ENCODE peak calls at places on chromosomes 13 and 19, in nine cellular contexts. O, M, H, Q, Z, D, A, N and C are unnamed samples.

GRCh38 chr13:113441661-113442060 is 11.6 kb downstream of the ADPRHL1 start:
- DNase-seq in O (no peak), M (no peak), H (no peak), Q (no peak), Z (no peak), D (no peak), A (no peak), N (no peak), C (no peak)

GRCh38 chr13:101202590-101202989 is 213.7 kb downstream of the NALCN start:
- DNase-seq in O (no peak), M (no peak), H (no peak), Q (no peak), Z (no peak), D (no peak), A (no peak), N (no peak), C (no peak)

GRCh38 chr13:110154370-110155031 is 152.5 kb downstream of the COL4A1 start:
- DNase-seq in O (no peak), M (no peak), H (no peak), Q (no peak), Z (no peak), D (no peak), A (no peak), N (no peak), C (no peak)

GRCh38 chr19:11025006-11025405 is 64.2 kb downstream of the SMARCA4 start:
- DNase-seq in O (no peak), M (no peak), H (no peak), Q (no peak), Z (no peak), D (no peak), A (no peak), N (no peak), C (no peak)

GRCh38 chr19:55287361-55288079 is 3.7 kb downstream of the BRSK1 start:
- DNase-seq in O (no peak), M (no peak), H (no peak), Q (no peak), Z (no peak), D (no peak), A (no peak), N (no peak), C (no peak)

GRCh38 chr13:87889241-87889640 is 218.1 kb downstream of the SLITRK5 start:
- DNase-seq in O (no peak), M (no peak), H (no peak), Q (no peak), Z (no peak), D (no peak), A (no peak), N (peak; percentile 86), C (no peak)

GRCh38 chr19:53019684-53020083 is 6.0 kb downstream of the ERVV-1 start:
- DNase-seq in O (no peak), M (no peak), H (no peak), Q (no peak), Z (no peak), D (no peak), A (peak; percentile 1), N (no peak), C (no peak)

GRCh38 chr13:25990801-25991200 is 61.0 kb downstream of the SHISA2 start:
- DNase-seq in O (no peak), M (no peak), H (peak; percentile 37), Q (no peak), Z (peak; percentile 15), D (no peak), A (no peak), N (no peak), C (no peak)

GRCh38 chr19:8095354-8095886 is 42.9 kb downstream of the CCL25 start:
- DNase-seq in O (no peak), M (no peak), H (no peak), Q (no peak), Z (no peak), D (no peak), A (no peak), N (no peak), C (no peak)

GRCh38 chr13:33322474-33322827 is 36.9 kb upstream of the STARD13 start:
- DNase-seq in O (no peak), M (no peak), H (peak; percentile 85), Q (no peak), Z (peak; percentile 85), D (no peak), A (no peak), N (no peak), C (no peak)

GRCh38 chr13:59178344-59178743 is 985.4 kb downstream of the DIAPH3 start:
- DNase-seq in O (no peak), M (no peak), H (no peak), Q (no peak), Z (peak; percentile 19), D (no peak), A (no peak), N (no peak), C (no peak)

GRCh38 chr13:45615501-45616101 is at the start of gene ERICH6B:
- DNase-seq in O (no peak), M (no peak), H (no peak), Q (no peak), Z (peak; percentile 37), D (peak; percentile 21), A (no peak), N (peak; percentile 65), C (no peak)

GRCh38 chr13:112119192-112120030 is 52.5 kb downstream of the SOX1 start:
- DNase-seq in O (no peak), M (no peak), H (no peak), Q (no peak), Z (no peak), D (no peak), A (no peak), N (no peak), C (peak; percentile 40)

GRCh38 chr19:16026131-16026530 is 50.2 kb upstream of the TPM4 start:
- DNase-seq in O (no peak), M (no peak), H (no peak), Q (no peak), Z (no peak), D (no peak), A (no peak), N (no peak), C (no peak)

GRCh38 chr19:39792999-39793546 is 14.4 kb downstream of the LEUTX start:
- DNase-seq in O (peak; percentile 59), M (peak; percentile 56), H (peak; percentile 78), Q (peak; percentile 27), Z (peak; percentile 87), D (peak; percentile 67), A (peak; percentile 69), N (peak; percentile 68), C (peak; percentile 89)